ENCODE peak calls at places on chromosomes 1 and 21, in nine cellular contexts. One of them, this sample, is unnamed.

GRCh38 chr1:3827813-3828307 is 29.2 kb downstream of the CEP104 start:
- DNase-seq in right atrium auricular region: no peak
- DNase-seq in SJSA1: no peak
- DNase-seq in cardiac muscle cell: no peak
- DNase-seq in IMR-90: peak; percentile 42
- DNase-seq in endodermal cell: peak; percentile 81
- DNase-seq in transverse colon: no peak
- DNase-seq in adrenal gland: no peak
- DNase-seq in Jurkat, Clone E6-1: no peak
- DNase-seq in this sample: no peak

GRCh38 chr1:180571832-180572636 is 13.3 kb downstream of the OVAAL start:
- DNase-seq in right atrium auricular region: no peak
- DNase-seq in SJSA1: no peak
- DNase-seq in cardiac muscle cell: no peak
- DNase-seq in IMR-90: peak; percentile 50
- DNase-seq in endodermal cell: no peak
- DNase-seq in transverse colon: no peak
- DNase-seq in adrenal gland: no peak
- DNase-seq in Jurkat, Clone E6-1: no peak
- DNase-seq in this sample: no peak

GRCh38 chr1:3556336-3556735 is 55.0 kb downstream of the MEGF6 start:
- DNase-seq in right atrium auricular region: no peak
- DNase-seq in SJSA1: no peak
- DNase-seq in cardiac muscle cell: no peak
- DNase-seq in IMR-90: no peak
- DNase-seq in endodermal cell: no peak
- DNase-seq in transverse colon: no peak
- DNase-seq in adrenal gland: no peak
- DNase-seq in Jurkat, Clone E6-1: no peak
- DNase-seq in this sample: no peak

GRCh38 chr21:43734830-43735229 is 15.9 kb downstream of the PDXK start:
- DNase-seq in right atrium auricular region: no peak
- DNase-seq in SJSA1: no peak
- DNase-seq in cardiac muscle cell: no peak
- DNase-seq in IMR-90: peak; percentile 67
- DNase-seq in endodermal cell: no peak
- DNase-seq in transverse colon: no peak
- DNase-seq in adrenal gland: no peak
- DNase-seq in Jurkat, Clone E6-1: no peak
- DNase-seq in this sample: no peak

GRCh38 chr1:46528297-46528955 is 23.0 kb downstream of the KNCN start:
- DNase-seq in right atrium auricular region: no peak
- DNase-seq in SJSA1: no peak
- DNase-seq in cardiac muscle cell: peak; percentile 26
- DNase-seq in IMR-90: peak; percentile 22
- DNase-seq in endodermal cell: peak; percentile 70
- DNase-seq in transverse colon: no peak
- DNase-seq in adrenal gland: no peak
- DNase-seq in Jurkat, Clone E6-1: no peak
- DNase-seq in this sample: no peak

GRCh38 chr1:117138556-117138955 is 17.0 kb upstream of the TRIM45 start:
- DNase-seq in right atrium auricular region: no peak
- DNase-seq in SJSA1: no peak
- DNase-seq in cardiac muscle cell: no peak
- DNase-seq in IMR-90: no peak
- DNase-seq in endodermal cell: no peak
- DNase-seq in transverse colon: no peak
- DNase-seq in adrenal gland: no peak
- DNase-seq in Jurkat, Clone E6-1: no peak
- DNase-seq in this sample: no peak

GRCh38 chr1:230279583-230279945 is 146.6 kb downstream of the PGBD5 start:
- DNase-seq in right atrium auricular region: no peak
- DNase-seq in SJSA1: no peak
- DNase-seq in cardiac muscle cell: no peak
- DNase-seq in IMR-90: no peak
- DNase-seq in endodermal cell: no peak
- DNase-seq in transverse colon: no peak
- DNase-seq in adrenal gland: peak; percentile 2
- DNase-seq in Jurkat, Clone E6-1: no peak
- DNase-seq in this sample: no peak

GRCh38 chr1:56123421-56123820 is 455.9 kb downstream of the PLPP3 start:
- DNase-seq in right atrium auricular region: no peak
- DNase-seq in SJSA1: no peak
- DNase-seq in cardiac muscle cell: no peak
- DNase-seq in IMR-90: peak; percentile 74
- DNase-seq in endodermal cell: no peak
- DNase-seq in transverse colon: no peak
- DNase-seq in adrenal gland: no peak
- DNase-seq in Jurkat, Clone E6-1: no peak
- DNase-seq in this sample: no peak

GRCh38 chr1:93820554-93821411 is 58.2 kb downstream of the DNTTIP2 start:
- DNase-seq in right atrium auricular region: no peak
- DNase-seq in SJSA1: no peak
- DNase-seq in cardiac muscle cell: no peak
- DNase-seq in IMR-90: no peak
- DNase-seq in endodermal cell: peak; percentile 84
- DNase-seq in transverse colon: no peak
- DNase-seq in adrenal gland: no peak
- DNase-seq in Jurkat, Clone E6-1: no peak
- DNase-seq in this sample: no peak

GRCh38 chr1:109877320-109877771 is 33.3 kb upstream of the CSF1 start:
- DNase-seq in right atrium auricular region: peak; percentile 84
- DNase-seq in SJSA1: peak; percentile 96
- DNase-seq in cardiac muscle cell: peak; percentile 47
- DNase-seq in IMR-90: peak; percentile 94
- DNase-seq in endodermal cell: peak; percentile 92
- DNase-seq in transverse colon: peak; percentile 31
- DNase-seq in adrenal gland: peak; percentile 69
- DNase-seq in Jurkat, Clone E6-1: no peak
- DNase-seq in this sample: no peak

GRCh38 chr1:224864006-224864405 is 65.5 kb upstream of the DNAH14 start:
- DNase-seq in right atrium auricular region: no peak
- DNase-seq in SJSA1: no peak
- DNase-seq in cardiac muscle cell: no peak
- DNase-seq in IMR-90: peak; percentile 7
- DNase-seq in endodermal cell: peak; percentile 10
- DNase-seq in transverse colon: no peak
- DNase-seq in adrenal gland: no peak
- DNase-seq in Jurkat, Clone E6-1: no peak
- DNase-seq in this sample: no peak

GRCh38 chr1:48619529-48619928 is 147.5 kb upstream of the SPATA6 start:
- DNase-seq in right atrium auricular region: no peak
- DNase-seq in SJSA1: no peak
- DNase-seq in cardiac muscle cell: peak; percentile 71
- DNase-seq in IMR-90: peak; percentile 3
- DNase-seq in endodermal cell: peak; percentile 89
- DNase-seq in transverse colon: no peak
- DNase-seq in adrenal gland: peak; percentile 91
- DNase-seq in Jurkat, Clone E6-1: no peak
- DNase-seq in this sample: no peak

GRCh38 chr1:5506634-5507033 is 485.6 kb downstream of the NPHP4 start:
- DNase-seq in right atrium auricular region: no peak
- DNase-seq in SJSA1: no peak
- DNase-seq in cardiac muscle cell: no peak
- DNase-seq in IMR-90: no peak
- DNase-seq in endodermal cell: no peak
- DNase-seq in transverse colon: no peak
- DNase-seq in adrenal gland: no peak
- DNase-seq in Jurkat, Clone E6-1: no peak
- DNase-seq in this sample: no peak
- H3K4me3 ChIP-seq in right atrium auricular region: no peak overlapping the region
- H3K4me3 ChIP-seq in SJSA1: no peak overlapping the region
- H3K4me3 ChIP-seq in cardiac muscle cell: no peak overlapping the region
- H3K4me3 ChIP-seq in IMR-90: no peak overlapping the region
- H3K4me3 ChIP-seq in endodermal cell: no peak overlapping the region
- H3K4me3 ChIP-seq in transverse colon: no peak overlapping the region
- H3K4me3 ChIP-seq in adrenal gland: no peak overlapping the region
- H3K4me3 ChIP-seq in Jurkat, Clone E6-1: no peak overlapping the region
- H3K4me3 ChIP-seq in this sample: no peak overlapping the region

GRCh38 chr1:20732071-20732587 is 374 bp downstream of the SH2D5 start:
- DNase-seq in right atrium auricular region: peak; percentile 57
- DNase-seq in SJSA1: peak; percentile 72
- DNase-seq in cardiac muscle cell: peak; percentile 84
- DNase-seq in IMR-90: peak; percentile 81
- DNase-seq in endodermal cell: peak; percentile 94
- DNase-seq in transverse colon: peak; percentile 47
- DNase-seq in adrenal gland: peak; percentile 44
- DNase-seq in Jurkat, Clone E6-1: no peak
- DNase-seq in this sample: peak; percentile 40

GRCh38 chr1:20730690-20731056 is 1.8 kb downstream of the SH2D5 start:
- DNase-seq in right atrium auricular region: peak; percentile 56
- DNase-seq in SJSA1: no peak
- DNase-seq in cardiac muscle cell: peak; percentile 41
- DNase-seq in IMR-90: no peak
- DNase-seq in endodermal cell: peak; percentile 62
- DNase-seq in transverse colon: no peak
- DNase-seq in adrenal gland: no peak
- DNase-seq in Jurkat, Clone E6-1: no peak
- DNase-seq in this sample: no peak

GRCh38 chr1:20732588-20733360 is at the start of gene SH2D5:
- DNase-seq in right atrium auricular region: peak; percentile 87
- DNase-seq in SJSA1: peak; percentile 94
- DNase-seq in cardiac muscle cell: peak; percentile 75
- DNase-seq in IMR-90: peak; percentile 99
- DNase-seq in endodermal cell: peak; percentile 89
- DNase-seq in transverse colon: peak; percentile 79
- DNase-seq in adrenal gland: peak; percentile 94
- DNase-seq in Jurkat, Clone E6-1: no peak
- DNase-seq in this sample: peak; percentile 54

GRCh38 chr1:20729990-20730689 is 2.4 kb downstream of the SH2D5 start:
- DNase-seq in right atrium auricular region: peak; percentile 47
- DNase-seq in SJSA1: no peak
- DNase-seq in cardiac muscle cell: no peak
- DNase-seq in IMR-90: no peak
- DNase-seq in endodermal cell: peak; percentile 52
- DNase-seq in transverse colon: peak; percentile 4
- DNase-seq in adrenal gland: no peak
- DNase-seq in Jurkat, Clone E6-1: no peak
- DNase-seq in this sample: no peak

GRCh38 chr1:20731057-20731991 is 1.2 kb downstream of the SH2D5 start:
- DNase-seq in right atrium auricular region: peak; percentile 53
- DNase-seq in SJSA1: peak; percentile 40
- DNase-seq in cardiac muscle cell: peak; percentile 14
- DNase-seq in IMR-90: no peak
- DNase-seq in endodermal cell: peak; percentile 61
- DNase-seq in transverse colon: no peak
- DNase-seq in adrenal gland: no peak
- DNase-seq in Jurkat, Clone E6-1: no peak
- DNase-seq in this sample: no peak
- H3K4me3 ChIP-seq in right atrium auricular region: peak overlapping the region; percentile 40
- H3K4me3 ChIP-seq in SJSA1: peak overlapping the region; percentile 41
- H3K4me3 ChIP-seq in cardiac muscle cell: peak overlapping the region; percentile 51
- H3K4me3 ChIP-seq in IMR-90: peak overlapping the region; percentile 60
- H3K4me3 ChIP-seq in endodermal cell: peak overlapping the region; percentile 17
- H3K4me3 ChIP-seq in transverse colon: peak overlapping the region; percentile 61
- H3K4me3 ChIP-seq in adrenal gland: peak overlapping the region; percentile 81
- H3K4me3 ChIP-seq in Jurkat, Clone E6-1: peak overlapping the region; percentile 42
- H3K4me3 ChIP-seq in this sample: no peak overlapping the region

DNA sequence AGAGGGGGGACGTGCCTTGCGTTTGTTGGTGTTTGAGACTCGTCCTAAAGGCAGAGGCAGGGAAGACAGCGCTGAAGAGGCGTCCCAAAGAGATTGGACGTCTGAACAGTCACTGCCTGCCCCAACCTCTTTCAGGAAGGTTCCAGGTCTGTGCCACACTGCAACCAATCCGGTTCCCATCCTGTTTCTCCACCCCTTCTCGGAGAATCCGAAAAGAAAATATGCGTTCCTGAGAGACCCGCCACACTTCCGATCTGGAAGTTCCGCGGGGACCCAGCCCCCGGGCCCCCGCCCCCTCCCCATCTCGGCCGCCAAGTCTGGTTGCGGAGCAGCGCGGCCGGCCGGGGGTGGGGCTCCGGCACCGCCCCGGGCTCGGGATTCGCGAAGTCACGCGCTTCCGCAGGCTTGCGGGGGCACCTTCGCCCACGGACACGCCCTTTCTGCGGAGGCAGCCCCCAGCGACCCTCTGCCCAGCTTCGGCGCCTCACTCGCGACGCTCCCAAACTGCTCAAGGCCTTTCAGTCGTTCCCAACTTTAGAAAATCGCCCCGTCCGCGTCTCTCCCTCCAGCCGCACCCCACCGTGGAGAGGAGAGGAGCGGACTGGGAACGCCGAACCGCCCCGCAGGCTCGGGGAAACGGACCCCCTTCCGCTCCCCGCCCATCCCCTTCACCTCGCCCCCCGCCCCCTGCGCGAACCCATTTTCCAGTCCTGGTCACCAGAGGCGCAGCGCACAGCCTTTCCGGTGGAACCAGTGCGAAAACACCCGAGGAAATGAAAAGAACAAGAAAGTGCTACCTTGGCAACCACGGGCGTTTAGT is 124.6 kb upstream of the DPYD start:
- DNase-seq in right atrium auricular region: no peak
- DNase-seq in SJSA1: peak; percentile 47
- DNase-seq in cardiac muscle cell: peak; percentile 16
- DNase-seq in IMR-90: peak; percentile 62
- DNase-seq in endodermal cell: peak; percentile 66
- DNase-seq in transverse colon: no peak
- DNase-seq in adrenal gland: no peak
- DNase-seq in Jurkat, Clone E6-1: no peak
- DNase-seq in this sample: no peak
- H3K4me3 ChIP-seq in right atrium auricular region: peak overlapping the region; percentile 23
- H3K4me3 ChIP-seq in SJSA1: peak overlapping the region; percentile 56
- H3K4me3 ChIP-seq in cardiac muscle cell: peak overlapping the region; percentile 47
- H3K4me3 ChIP-seq in IMR-90: peak overlapping the region; percentile 95
- H3K4me3 ChIP-seq in endodermal cell: peak overlapping the region; percentile 75
- H3K4me3 ChIP-seq in transverse colon: peak overlapping the region; percentile 29
- H3K4me3 ChIP-seq in adrenal gland: peak overlapping the region; percentile 55
- H3K4me3 ChIP-seq in Jurkat, Clone E6-1: peak overlapping the region; percentile 46
- H3K4me3 ChIP-seq in this sample: peak overlapping the region; percentile 25

GRCh38 chr1:145872421-145872891 is 13.2 kb downstream of the ANKRD35 start:
- DNase-seq in right atrium auricular region: peak; percentile 84
- DNase-seq in SJSA1: no peak
- DNase-seq in cardiac muscle cell: no peak
- DNase-seq in IMR-90: peak; percentile 30
- DNase-seq in endodermal cell: peak; percentile 82
- DNase-seq in transverse colon: peak; percentile 46
- DNase-seq in adrenal gland: peak; percentile 43
- DNase-seq in Jurkat, Clone E6-1: no peak
- DNase-seq in this sample: no peak
- H3K4me3 ChIP-seq in right atrium auricular region: peak overlapping the region; percentile 42
- H3K4me3 ChIP-seq in SJSA1: no peak overlapping the region
- H3K4me3 ChIP-seq in cardiac muscle cell: no peak overlapping the region
- H3K4me3 ChIP-seq in IMR-90: peak overlapping the region; percentile 32
- H3K4me3 ChIP-seq in endodermal cell: no peak overlapping the region
- H3K4me3 ChIP-seq in transverse colon: peak overlapping the region; percentile 32
- H3K4me3 ChIP-seq in adrenal gland: peak overlapping the region; percentile 47
- H3K4me3 ChIP-seq in Jurkat, Clone E6-1: no peak overlapping the region
- H3K4me3 ChIP-seq in this sample: no peak overlapping the region

This sample was measured in CD4-positive, alpha-beta memory T cell.